ENCODE peak calls at places on chromosome 15, in seven cellular contexts. One of them, this sample, is unnamed.

GRCh38 chr15:41513282-41514227 is at the start of gene LTK:
- DNase-seq in left cardiac atrium: peak
- DNase-seq in HCEC 1CT: no peak
- DNase-seq in choroid plexus epithelial cell: no peak
- DNase-seq in memory B cell: no peak
- DNase-seq in stimulated activated CD4-positive, alpha-beta T cell treated with anti-CD3 and anti-CD28 coated beads, Interleukin-12 subunit alpha, Interleukin-12 subunit beta, amount 100 ng/mL, for 48 hours: no peak
- DNase-seq in HTR-8/SVneo: no peak
- DNase-seq in this sample: peak

GRCh38 chr15:47750030-47750739 is 32.9 kb downstream of the SEMA6D start:
- DNase-seq in HTR-8/SVneo: peak
- DNase-seq in memory B cell: no peak
- DNase-seq in HCEC 1CT: peak
- DNase-seq in stimulated activated CD4-positive, alpha-beta T cell treated with anti-CD3 and anti-CD28 coated beads, Interleukin-12 subunit alpha, Interleukin-12 subunit beta, amount 100 ng/mL, for 48 hours: no peak
- DNase-seq in left cardiac atrium: no peak
- DNase-seq in choroid plexus epithelial cell: peak
- DNase-seq in this sample: no peak

GRCh38 chr15:71506946-71507345 is 303.4 kb upstream of the NR2E3 start:
- DNase-seq in left cardiac atrium: no peak
- DNase-seq in stimulated activated CD4-positive, alpha-beta T cell treated with anti-CD3 and anti-CD28 coated beads, Interleukin-12 subunit alpha, Interleukin-12 subunit beta, amount 100 ng/mL, for 48 hours: no peak
- DNase-seq in memory B cell: no peak
- DNase-seq in HTR-8/SVneo: no peak
- DNase-seq in HCEC 1CT: no peak
- DNase-seq in choroid plexus epithelial cell: no peak
- DNase-seq in this sample: no peak

GRCh38 chr15:46251873-46252272 is 617.0 kb downstream of the SQOR start:
- DNase-seq in HCEC 1CT: no peak
- DNase-seq in stimulated activated CD4-positive, alpha-beta T cell treated with anti-CD3 and anti-CD28 coated beads, Interleukin-12 subunit alpha, Interleukin-12 subunit beta, amount 100 ng/mL, for 48 hours: no peak
- DNase-seq in choroid plexus epithelial cell: no peak
- DNase-seq in memory B cell: no peak
- DNase-seq in HTR-8/SVneo: no peak
- DNase-seq in left cardiac atrium: no peak
- DNase-seq in this sample: no peak

GRCh38 chr15:50218691-50219090 is 36.7 kb downstream of the SLC27A2 start:
- DNase-seq in HTR-8/SVneo: no peak
- DNase-seq in left cardiac atrium: no peak
- DNase-seq in HCEC 1CT: no peak
- DNase-seq in stimulated activated CD4-positive, alpha-beta T cell treated with anti-CD3 and anti-CD28 coated beads, Interleukin-12 subunit alpha, Interleukin-12 subunit beta, amount 100 ng/mL, for 48 hours: no peak
- DNase-seq in choroid plexus epithelial cell: no peak
- DNase-seq in memory B cell: no peak
- DNase-seq in this sample: no peak

GRCh38 chr15:79349526-79349925 is 38.6 kb downstream of the TMED3 start:
- DNase-seq in left cardiac atrium: no peak
- DNase-seq in memory B cell: no peak
- DNase-seq in HCEC 1CT: no peak
- DNase-seq in HTR-8/SVneo: no peak
- DNase-seq in choroid plexus epithelial cell: no peak
- DNase-seq in stimulated activated CD4-positive, alpha-beta T cell treated with anti-CD3 and anti-CD28 coated beads, Interleukin-12 subunit alpha, Interleukin-12 subunit beta, amount 100 ng/mL, for 48 hours: no peak
- DNase-seq in this sample: no peak

GRCh38 chr15:42160110-42160509 is 3.7 kb upstream of the PLA2G4F start:
- DNase-seq in left cardiac atrium: no peak
- DNase-seq in stimulated activated CD4-positive, alpha-beta T cell treated with anti-CD3 and anti-CD28 coated beads, Interleukin-12 subunit alpha, Interleukin-12 subunit beta, amount 100 ng/mL, for 48 hours: no peak
- DNase-seq in choroid plexus epithelial cell: no peak
- DNase-seq in HCEC 1CT: no peak
- DNase-seq in memory B cell: no peak
- DNase-seq in HTR-8/SVneo: no peak
- DNase-seq in this sample: no peak

GRCh38 chr15:88108991-88109390 is 147.5 kb downstream of the NTRK3 start:
- DNase-seq in HTR-8/SVneo: no peak
- DNase-seq in stimulated activated CD4-positive, alpha-beta T cell treated with anti-CD3 and anti-CD28 coated beads, Interleukin-12 subunit alpha, Interleukin-12 subunit beta, amount 100 ng/mL, for 48 hours: no peak
- DNase-seq in memory B cell: no peak
- DNase-seq in HCEC 1CT: no peak
- DNase-seq in choroid plexus epithelial cell: no peak
- DNase-seq in left cardiac atrium: no peak
- DNase-seq in this sample: no peak

GRCh38 chr15:40597024-40597423 is 3.0 kb downstream of the KNL1 start:
- DNase-seq in HCEC 1CT: no peak
- DNase-seq in memory B cell: no peak
- DNase-seq in left cardiac atrium: no peak
- DNase-seq in stimulated activated CD4-positive, alpha-beta T cell treated with anti-CD3 and anti-CD28 coated beads, Interleukin-12 subunit alpha, Interleukin-12 subunit beta, amount 100 ng/mL, for 48 hours: no peak
- DNase-seq in HTR-8/SVneo: no peak
- DNase-seq in choroid plexus epithelial cell: no peak
- DNase-seq in this sample: no peak

GRCh38 chr15:65369148-65369547 is 8.7 kb downstream of the IGDCC3 start:
- DNase-seq in memory B cell: no peak
- DNase-seq in choroid plexus epithelial cell: no peak
- DNase-seq in HTR-8/SVneo: no peak
- DNase-seq in HCEC 1CT: no peak
- DNase-seq in left cardiac atrium: no peak
- DNase-seq in stimulated activated CD4-positive, alpha-beta T cell treated with anti-CD3 and anti-CD28 coated beads, Interleukin-12 subunit alpha, Interleukin-12 subunit beta, amount 100 ng/mL, for 48 hours: no peak
- DNase-seq in this sample: no peak

GRCh38 chr15:38514601-38515000 is 50.0 kb downstream of the RASGRP1 start:
- DNase-seq in left cardiac atrium: no peak
- DNase-seq in stimulated activated CD4-positive, alpha-beta T cell treated with anti-CD3 and anti-CD28 coated beads, Interleukin-12 subunit alpha, Interleukin-12 subunit beta, amount 100 ng/mL, for 48 hours: no peak
- DNase-seq in HCEC 1CT: no peak
- DNase-seq in HTR-8/SVneo: no peak
- DNase-seq in choroid plexus epithelial cell: no peak
- DNase-seq in memory B cell: no peak
- DNase-seq in this sample: no peak

GRCh38 chr15:98738689-98739411 is 90.5 kb downstream of the IGF1R start:
- DNase-seq in left cardiac atrium: no peak
- DNase-seq in stimulated activated CD4-positive, alpha-beta T cell treated with anti-CD3 and anti-CD28 coated beads, Interleukin-12 subunit alpha, Interleukin-12 subunit beta, amount 100 ng/mL, for 48 hours: no peak
- DNase-seq in memory B cell: no peak
- DNase-seq in HTR-8/SVneo: no peak
- DNase-seq in choroid plexus epithelial cell: no peak
- DNase-seq in HCEC 1CT: no peak
- DNase-seq in this sample: no peak

GRCh38 chr15:71440479-71441071 is 325.3 kb downstream of the THSD4 start:
- DNase-seq in left cardiac atrium: no peak
- DNase-seq in choroid plexus epithelial cell: peak
- DNase-seq in HTR-8/SVneo: peak
- DNase-seq in memory B cell: no peak
- DNase-seq in HCEC 1CT: peak
- DNase-seq in stimulated activated CD4-positive, alpha-beta T cell treated with anti-CD3 and anti-CD28 coated beads, Interleukin-12 subunit alpha, Interleukin-12 subunit beta, amount 100 ng/mL, for 48 hours: no peak
- DNase-seq in this sample: no peak

GRCh38 chr15:48330045-48330840 is 986 bp upstream of the DUT start:
- DNase-seq in stimulated activated CD4-positive, alpha-beta T cell treated with anti-CD3 and anti-CD28 coated beads, Interleukin-12 subunit alpha, Interleukin-12 subunit beta, amount 100 ng/mL, for 48 hours: no peak
- DNase-seq in HTR-8/SVneo: no peak
- DNase-seq in HCEC 1CT: peak
- DNase-seq in choroid plexus epithelial cell: peak
- DNase-seq in memory B cell: no peak
- DNase-seq in left cardiac atrium: no peak
- DNase-seq in this sample: no peak

GRCh38 chr15:93029613-93030429 is 59.2 kb downstream of the RGMA start:
- DNase-seq in left cardiac atrium: no peak
- DNase-seq in choroid plexus epithelial cell: peak
- DNase-seq in memory B cell: no peak
- DNase-seq in HTR-8/SVneo: no peak
- DNase-seq in stimulated activated CD4-positive, alpha-beta T cell treated with anti-CD3 and anti-CD28 coated beads, Interleukin-12 subunit alpha, Interleukin-12 subunit beta, amount 100 ng/mL, for 48 hours: no peak
- DNase-seq in HCEC 1CT: no peak
- DNase-seq in this sample: no peak

GRCh38 chr15:39692464-39693327 is 89.9 kb downstream of the FSIP1 start:
- DNase-seq in HCEC 1CT: no peak
- DNase-seq in choroid plexus epithelial cell: no peak
- DNase-seq in memory B cell: no peak
- DNase-seq in left cardiac atrium: no peak
- DNase-seq in stimulated activated CD4-positive, alpha-beta T cell treated with anti-CD3 and anti-CD28 coated beads, Interleukin-12 subunit alpha, Interleukin-12 subunit beta, amount 100 ng/mL, for 48 hours: no peak
- DNase-seq in HTR-8/SVneo: no peak
- DNase-seq in this sample: no peak

GRCh38 chr15:75361361-75361988 is 6.9 kb downstream of the MAN2C1 start:
- DNase-seq in choroid plexus epithelial cell: no peak
- DNase-seq in memory B cell: no peak
- DNase-seq in left cardiac atrium: no peak
- DNase-seq in HCEC 1CT: no peak
- DNase-seq in stimulated activated CD4-positive, alpha-beta T cell treated with anti-CD3 and anti-CD28 coated beads, Interleukin-12 subunit alpha, Interleukin-12 subunit beta, amount 100 ng/mL, for 48 hours: no peak
- DNase-seq in HTR-8/SVneo: no peak
- DNase-seq in this sample: no peak

GRCh38 chr15:101324513-101325177 is 29.6 kb upstream of the SNRPA1 start:
- DNase-seq in left cardiac atrium: no peak
- DNase-seq in HTR-8/SVneo: no peak
- DNase-seq in HCEC 1CT: no peak
- DNase-seq in choroid plexus epithelial cell: no peak
- DNase-seq in stimulated activated CD4-positive, alpha-beta T cell treated with anti-CD3 and anti-CD28 coated beads, Interleukin-12 subunit alpha, Interleukin-12 subunit beta, amount 100 ng/mL, for 48 hours: no peak
- DNase-seq in memory B cell: no peak
- DNase-seq in this sample: no peak

GRCh38 chr15:55694652-55695150 is 48.3 kb downstream of the PRTG start:
- DNase-seq in choroid plexus epithelial cell: peak
- DNase-seq in memory B cell: no peak
- DNase-seq in HCEC 1CT: no peak
- DNase-seq in left cardiac atrium: no peak
- DNase-seq in HTR-8/SVneo: peak
- DNase-seq in stimulated activated CD4-positive, alpha-beta T cell treated with anti-CD3 and anti-CD28 coated beads, Interleukin-12 subunit alpha, Interleukin-12 subunit beta, amount 100 ng/mL, for 48 hours: no peak
- DNase-seq in this sample: no peak

GRCh38 chr15:67537771-67538170 is 4.7 kb upstream of the MAP2K5 start:
- DNase-seq in memory B cell: no peak
- DNase-seq in choroid plexus epithelial cell: no peak
- DNase-seq in HTR-8/SVneo: no peak
- DNase-seq in left cardiac atrium: no peak
- DNase-seq in stimulated activated CD4-positive, alpha-beta T cell treated with anti-CD3 and anti-CD28 coated beads, Interleukin-12 subunit alpha, Interleukin-12 subunit beta, amount 100 ng/mL, for 48 hours: no peak
- DNase-seq in HCEC 1CT: no peak
- DNase-seq in this sample: no peak

GRCh38 chr15:67147410-67147949 is 82.1 kb downstream of the SMAD3 start:
- DNase-seq in HTR-8/SVneo: no peak
- DNase-seq in HCEC 1CT: no peak
- DNase-seq in memory B cell: no peak
- DNase-seq in left cardiac atrium: no peak
- DNase-seq in choroid plexus epithelial cell: no peak
- DNase-seq in stimulated activated CD4-positive, alpha-beta T cell treated with anti-CD3 and anti-CD28 coated beads, Interleukin-12 subunit alpha, Interleukin-12 subunit beta, amount 100 ng/mL, for 48 hours: no peak
- DNase-seq in this sample: no peak

GRCh38 chr15:67303490-67304363 is 49.1 kb downstream of the IQCH start:
- DNase-seq in HTR-8/SVneo: peak
- DNase-seq in stimulated activated CD4-positive, alpha-beta T cell treated with anti-CD3 and anti-CD28 coated beads, Interleukin-12 subunit alpha, Interleukin-12 subunit beta, amount 100 ng/mL, for 48 hours: no peak
- DNase-seq in left cardiac atrium: no peak
- DNase-seq in memory B cell: no peak
- DNase-seq in choroid plexus epithelial cell: peak
- DNase-seq in HCEC 1CT: peak
- DNase-seq in this sample: no peak

GRCh38 chr15:70400766-70401541 is 303.2 kb upstream of the TLE3 start:
- DNase-seq in HCEC 1CT: no peak
- DNase-seq in stimulated activated CD4-positive, alpha-beta T cell treated with anti-CD3 and anti-CD28 coated beads, Interleukin-12 subunit alpha, Interleukin-12 subunit beta, amount 100 ng/mL, for 48 hours: no peak
- DNase-seq in HTR-8/SVneo: no peak
- DNase-seq in choroid plexus epithelial cell: peak
- DNase-seq in memory B cell: no peak
- DNase-seq in left cardiac atrium: no peak
- DNase-seq in this sample: no peak

GRCh38 chr15:90257776-90258175 is 7.7 kb upstream of the NGRN start:
- DNase-seq in stimulated activated CD4-positive, alpha-beta T cell treated with anti-CD3 and anti-CD28 coated beads, Interleukin-12 subunit alpha, Interleukin-12 subunit beta, amount 100 ng/mL, for 48 hours: no peak
- DNase-seq in HCEC 1CT: no peak
- DNase-seq in HTR-8/SVneo: no peak
- DNase-seq in memory B cell: no peak
- DNase-seq in choroid plexus epithelial cell: no peak
- DNase-seq in left cardiac atrium: no peak
- DNase-seq in this sample: no peak

GRCh38 chr15:69983696-69984265 is 113.9 kb downstream of the TLE3 start:
- DNase-seq in memory B cell: no peak
- DNase-seq in stimulated activated CD4-positive, alpha-beta T cell treated with anti-CD3 and anti-CD28 coated beads, Interleukin-12 subunit alpha, Interleukin-12 subunit beta, amount 100 ng/mL, for 48 hours: no peak
- DNase-seq in left cardiac atrium: no peak
- DNase-seq in choroid plexus epithelial cell: no peak
- DNase-seq in HCEC 1CT: no peak
- DNase-seq in HTR-8/SVneo: peak
- DNase-seq in this sample: no peak

GRCh38 chr15:60399931-60400330 is 2.1 kb upstream of the ANXA2 start:
- DNase-seq in HCEC 1CT: peak
- DNase-seq in memory B cell: no peak
- DNase-seq in stimulated activated CD4-positive, alpha-beta T cell treated with anti-CD3 and anti-CD28 coated beads, Interleukin-12 subunit alpha, Interleukin-12 subunit beta, amount 100 ng/mL, for 48 hours: no peak
- DNase-seq in HTR-8/SVneo: peak
- DNase-seq in left cardiac atrium: no peak
- DNase-seq in choroid plexus epithelial cell: peak
- DNase-seq in this sample: no peak

GRCh38 chr15:61034793-61035710 is 194.1 kb downstream of the RORA start:
- DNase-seq in left cardiac atrium: no peak
- DNase-seq in memory B cell: no peak
- DNase-seq in HTR-8/SVneo: no peak
- DNase-seq in choroid plexus epithelial cell: peak
- DNase-seq in stimulated activated CD4-positive, alpha-beta T cell treated with anti-CD3 and anti-CD28 coated beads, Interleukin-12 subunit alpha, Interleukin-12 subunit beta, amount 100 ng/mL, for 48 hours: no peak
- DNase-seq in HCEC 1CT: peak
- DNase-seq in this sample: no peak

GRCh38 chr15:52076889-52077781 is 35.4 kb downstream of the BCL2L10 start:
- DNase-seq in HCEC 1CT: peak
- DNase-seq in stimulated activated CD4-positive, alpha-beta T cell treated with anti-CD3 and anti-CD28 coated beads, Interleukin-12 subunit alpha, Interleukin-12 subunit beta, amount 100 ng/mL, for 48 hours: peak
- DNase-seq in memory B cell: no peak
- DNase-seq in choroid plexus epithelial cell: peak
- DNase-seq in HTR-8/SVneo: peak
- DNase-seq in left cardiac atrium: no peak
- DNase-seq in this sample: no peak

GRCh38 chr15:93219859-93220258 is 130.8 kb upstream of the RGMA start:
- DNase-seq in left cardiac atrium: no peak
- DNase-seq in memory B cell: no peak
- DNase-seq in HTR-8/SVneo: no peak
- DNase-seq in stimulated activated CD4-positive, alpha-beta T cell treated with anti-CD3 and anti-CD28 coated beads, Interleukin-12 subunit alpha, Interleukin-12 subunit beta, amount 100 ng/mL, for 48 hours: no peak
- DNase-seq in HCEC 1CT: no peak
- DNase-seq in choroid plexus epithelial cell: no peak
- DNase-seq in this sample: no peak

GRCh38 chr15:50003786-50004334 is 115.2 kb downstream of the ATP8B4 start:
- DNase-seq in HCEC 1CT: peak
- DNase-seq in HTR-8/SVneo: peak
- DNase-seq in choroid plexus epithelial cell: peak
- DNase-seq in memory B cell: peak
- DNase-seq in left cardiac atrium: peak
- DNase-seq in stimulated activated CD4-positive, alpha-beta T cell treated with anti-CD3 and anti-CD28 coated beads, Interleukin-12 subunit alpha, Interleukin-12 subunit beta, amount 100 ng/mL, for 48 hours: peak
- DNase-seq in this sample: peak

GRCh38 chr15:64067564-64068030 is 21.3 kb upstream of the DAPK2 start:
- DNase-seq in memory B cell: peak
- DNase-seq in HTR-8/SVneo: peak
- DNase-seq in stimulated activated CD4-positive, alpha-beta T cell treated with anti-CD3 and anti-CD28 coated beads, Interleukin-12 subunit alpha, Interleukin-12 subunit beta, amount 100 ng/mL, for 48 hours: peak
- DNase-seq in HCEC 1CT: peak
- DNase-seq in choroid plexus epithelial cell: peak
- DNase-seq in left cardiac atrium: peak
- DNase-seq in this sample: no peak

GRCh38 chr15:74312445-74313007 is 54.9 kb downstream of the CYP11A1 start:
- DNase-seq in HCEC 1CT: no peak
- DNase-seq in left cardiac atrium: no peak
- DNase-seq in HTR-8/SVneo: no peak
- DNase-seq in memory B cell: no peak
- DNase-seq in stimulated activated CD4-positive, alpha-beta T cell treated with anti-CD3 and anti-CD28 coated beads, Interleukin-12 subunit alpha, Interleukin-12 subunit beta, amount 100 ng/mL, for 48 hours: no peak
- DNase-seq in choroid plexus epithelial cell: no peak
- DNase-seq in this sample: no peak

GRCh38 chr15:92091155-92091734 is 237.7 kb downstream of the SLCO3A1 start:
- DNase-seq in stimulated activated CD4-positive, alpha-beta T cell treated with anti-CD3 and anti-CD28 coated beads, Interleukin-12 subunit alpha, Interleukin-12 subunit beta, amount 100 ng/mL, for 48 hours: no peak
- DNase-seq in memory B cell: no peak
- DNase-seq in HCEC 1CT: peak
- DNase-seq in choroid plexus epithelial cell: peak
- DNase-seq in left cardiac atrium: peak
- DNase-seq in HTR-8/SVneo: peak
- DNase-seq in this sample: no peak

GRCh38 chr15:67096536-67097294 is 31.3 kb downstream of the SMAD3 start:
- DNase-seq in stimulated activated CD4-positive, alpha-beta T cell treated with anti-CD3 and anti-CD28 coated beads, Interleukin-12 subunit alpha, Interleukin-12 subunit beta, amount 100 ng/mL, for 48 hours: no peak
- DNase-seq in choroid plexus epithelial cell: no peak
- DNase-seq in HCEC 1CT: peak
- DNase-seq in HTR-8/SVneo: no peak
- DNase-seq in left cardiac atrium: no peak
- DNase-seq in memory B cell: no peak
- DNase-seq in this sample: no peak